ENCODE peak calls at places on chromosomes 16 and 17, in four cellular contexts. E is GM19239, Z is caudate nucleus, C is NCI-H524 treated with DMSO at 0.1 percent for 48 hours. I is an unnamed sample.

GRCh38 chr16:22671301-22672076 is 142.5 kb upstream of the HS3ST2 start:
- DNase-seq in E (no peak), Z (no peak), C (no peak), I (peak)

GRCh38 chr17:48627625-48628510 is 1.7 kb upstream of the HOXB9 start:
- DNase-seq in E (no peak), Z (no peak), C (no peak), I (no peak)

GRCh38 chr16:68396481-68396880 is 51.8 kb downstream of the SMPD3 start:
- DNase-seq in C (no peak), Z (no peak), E (no peak), I (no peak)

GRCh38 chr17:19278729-19279128 is 41.6 kb downstream of the EPN2 start:
- DNase-seq in Z (no peak), E (no peak), C (no peak), I (no peak)

GRCh38 chr17:29870836-29871430 is 59.1 kb downstream of the SSH2 start:
- DNase-seq in Z (no peak), E (no peak), C (no peak), I (no peak)

GRCh38 chr16:56343661-56344517 is 81.5 kb downstream of the AMFR start:
- DNase-seq in C (no peak), Z (no peak), E (no peak), I (no peak)

GRCh38 chr17:45363498-45363897 is 46.7 kb upstream of the MAP3K14 start:
- DNase-seq in C (no peak), E (no peak), Z (no peak), I (no peak)

GRCh38 chr17:75991396-75991795 is 9.3 kb upstream of the CDK3 start:
- DNase-seq in E (no peak), Z (no peak), C (no peak), I (no peak)

GRCh38 chr16:3023415-3023668 is 400 bp downstream of the HCFC1R1 start:
- DNase-seq in C (no peak), Z (peak), E (no peak), I (no peak)

GRCh38 chr17:50127661-50128361 is 2.1 kb downstream of the SAMD14 start:
- DNase-seq in C (no peak), Z (no peak), E (no peak), I (no peak)

GRCh38 chr16:84312783-84313382 is 18.2 kb downstream of the WFDC1 start:
- DNase-seq in E (no peak), C (no peak), Z (no peak), I (no peak)

GRCh38 chr16:24753437-24753836 is 24.0 kb downstream of the TNRC6A start:
- DNase-seq in Z (no peak), E (no peak), C (peak), I (no peak)

GRCh38 chr16:72811188-72811720 is 236.7 kb downstream of the ZFHX3 start:
- DNase-seq in E (no peak), C (no peak), Z (no peak), I (no peak)

GRCh38 chr16:50507397-50507796 is 40.8 kb upstream of the NKD1 start:
- DNase-seq in Z (no peak), C (no peak), E (no peak), I (no peak)

GRCh38 chr17:64084086-64084939 is 45.6 kb downstream of the ERN1 start:
- DNase-seq in C (peak), E (no peak), Z (no peak), I (no peak)

GRCh38 chr17:12924614-12925013 is 93.2 kb downstream of the ELAC2 start:
- DNase-seq in Z (no peak), E (no peak), C (no peak), I (no peak)

GRCh38 chr16:2508722-2509400 is 4.9 kb upstream of the ATP6V0C start:
- DNase-seq in Z (no peak), C (no peak), E (no peak), I (no peak)

GRCh38 chr16:58639230-58639629 is 9.6 kb upstream of the CNOT1 start:
- DNase-seq in E (no peak), C (no peak), Z (no peak), I (no peak)

GRCh38 chr17:51588063-51588462 is 327.7 kb downstream of the UTP18 start:
- DNase-seq in C (no peak), Z (no peak), E (no peak), I (no peak)

GRCh38 chr17:73795730-73796129 is 151.5 kb upstream of the SDK2 start:
- DNase-seq in Z (no peak), E (no peak), C (no peak), I (no peak)

GRCh38 chr16:28845173-28846079 is 722 bp downstream of the TUFM start:
- DNase-seq in Z (no peak), C (no peak), E (no peak), I (peak)

GRCh38 chr16:79776243-79776884 is 175.8 kb upstream of the MAF start:
- DNase-seq in E (no peak), Z (no peak), C (peak), I (peak)

GRCh38 chr17:66255527-66255971 is 26.3 kb upstream of the APOH start:
- DNase-seq in C (no peak), E (no peak), Z (no peak), I (no peak)

GRCh38 chr17:45584092-45585036 is 93.8 kb upstream of the PLEKHM1 start:
- DNase-seq in Z (no peak), E (peak), C (no peak), I (peak)